ENCODE peak calls at places on chromosome 12, in four cellular contexts. A, V, G and J are unnamed samples.

GRCh38 chr12:19223695-19224094 is 94.2 kb downstream of the PLEKHA5 start:
- DNase-seq in A (no peak), V (no peak), G (no peak), J (no peak)

GRCh38 chr12:118109088-118109487 is 5.3 kb upstream of the VSIG10 start:
- DNase-seq in V (no peak), G (no peak), A (no peak), J (no peak)

GRCh38 chr12:105406497-105406896 is 76.0 kb downstream of the C12orf75 start:
- DNase-seq in V (no peak), G (no peak), A (no peak), J (no peak)

GRCh38 chr12:20490213-20490612 is 121.9 kb downstream of the PDE3A start:
- DNase-seq in A (no peak), V (peak), G (no peak), J (no peak)

GRCh38 chr12:92624236-92624635 is 78.6 kb upstream of the PLEKHG7 start:
- DNase-seq in V (peak), A (no peak), G (no peak), J (no peak)

GRCh38 chr12:123135688-123136087 is 15.2 kb downstream of the PITPNM2 start:
- DNase-seq in V (no peak), A (no peak), G (no peak), J (no peak)

GRCh38 chr12:79187032-79187431 is 322.5 kb downstream of the SYT1 start:
- DNase-seq in V (no peak), A (no peak), G (no peak), J (no peak)

GRCh38 chr12:114692558-114693531 is 8.9 kb upstream of the TBX3 start:
- DNase-seq in G (no peak), V (no peak), A (no peak), J (peak)

GRCh38 chr12:90399317-90399716 is 555.7 kb downstream of the CCER1 start:
- DNase-seq in V (no peak), G (no peak), A (no peak), J (no peak)

DNA sequence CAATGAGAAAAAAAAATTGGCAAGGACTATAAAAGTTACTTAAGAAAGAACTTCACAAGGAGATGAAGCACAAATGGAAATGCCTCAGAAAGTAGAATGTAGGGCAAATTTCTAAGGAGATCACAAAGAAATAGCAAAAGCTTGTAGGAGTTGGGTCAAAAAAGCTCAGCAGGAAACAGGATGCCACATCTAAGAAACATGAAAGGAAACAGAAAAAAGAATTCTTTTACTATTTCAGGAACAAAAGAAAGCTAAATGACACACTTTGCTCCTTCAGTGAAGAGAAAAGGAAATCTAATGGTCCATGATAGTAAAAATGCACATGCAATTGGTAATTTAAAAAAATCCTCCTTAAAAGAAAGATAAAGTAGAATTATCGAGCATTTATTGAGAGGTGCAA is 452.1 kb upstream of the GARIN6 start:
- DNase-seq in V (no peak), G (no peak), A (no peak), J (no peak)
- TF ChIP-seq EP300 in V (no peak), G (no peak), A (no peak), J (no peak)

GRCh38 chr12:103160622-103161021 is 203.1 kb downstream of the ASCL1 start:
- DNase-seq in G (no peak), A (no peak), V (no peak), J (no peak)
- TF ChIP-seq RAD21 in G (no peak), A (no peak), V (no peak), J (no peak)

DNA sequence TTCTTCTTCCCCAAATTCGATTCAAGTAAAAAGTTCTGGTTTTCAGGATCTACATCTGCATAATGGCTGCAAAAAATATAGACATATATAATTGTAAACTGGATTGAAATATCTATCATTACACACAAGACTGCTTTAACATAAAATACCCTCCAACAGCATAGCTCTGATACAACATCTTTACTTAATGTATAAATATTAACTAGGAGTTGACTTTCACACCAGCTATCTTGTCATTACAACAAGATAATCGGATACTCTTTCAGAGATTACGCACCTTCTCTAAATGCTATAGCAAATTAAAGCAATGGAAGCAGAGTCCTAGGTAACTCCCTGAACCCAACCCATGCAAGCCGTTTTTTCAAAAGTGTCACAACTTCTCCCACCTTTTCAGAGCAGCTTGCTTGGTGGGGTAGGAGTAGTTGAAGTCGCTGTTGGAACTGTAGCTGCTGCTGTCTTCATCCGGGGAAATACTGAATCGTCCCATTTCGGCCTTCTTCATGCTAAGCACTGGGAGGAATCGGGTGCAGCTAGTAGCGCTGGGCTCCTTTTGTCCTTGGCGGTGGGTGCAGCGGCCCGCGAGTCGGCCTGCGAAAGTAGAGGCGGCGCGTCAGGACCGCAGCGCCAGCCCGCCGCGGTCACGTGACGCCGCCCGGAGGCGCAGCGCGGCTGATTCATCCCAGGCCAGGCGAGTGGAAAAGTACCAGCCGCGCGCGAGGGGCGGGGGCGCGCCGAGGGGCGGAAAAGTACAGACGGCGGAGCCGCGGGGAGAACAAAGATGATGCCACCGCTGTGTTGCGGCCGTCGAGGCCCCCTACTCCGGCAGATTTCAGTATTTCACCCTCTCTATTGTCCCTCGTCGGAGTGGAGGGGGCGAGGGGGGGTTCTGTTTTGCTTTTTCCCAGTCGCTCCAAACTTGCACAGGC is 1.5 kb downstream of the SLC38A2 start:
- DNase-seq in G (peak), V (peak), A (peak), J (peak)
- TF ChIP-seq EP300 in G (peak), V (no peak), A (no peak), J (peak)

GRCh38 chr12:3202734-3203446 is 125.7 kb downstream of the TSPAN9 start:
- DNase-seq in A (peak), G (peak), V (peak), J (peak)
- TF ChIP-seq RAD21 in A (peak), G (peak), V (peak), J (peak)

DNA sequence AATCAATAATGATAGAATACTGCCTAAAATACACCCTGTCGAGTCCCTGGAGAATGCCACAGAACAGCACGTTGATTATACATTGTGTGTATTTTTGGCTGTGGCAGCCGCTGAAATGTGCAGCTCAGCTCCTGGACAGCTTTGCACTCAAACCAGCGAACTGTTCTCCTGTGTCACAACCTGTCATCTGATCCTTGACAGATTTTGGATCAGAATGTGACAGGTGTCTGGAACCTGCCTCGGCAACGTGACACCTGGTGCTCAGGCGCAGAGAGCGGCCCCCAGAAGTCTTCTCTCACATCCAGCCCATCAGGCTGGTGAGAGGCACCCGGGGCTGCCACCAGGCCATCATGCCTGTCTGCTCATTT is 19.3 kb downstream of the MVK start:
- DNase-seq in A (no peak), G (no peak), V (no peak), J (no peak)
- TF ChIP-seq EP300 in A (no peak), G (no peak), V (no peak), J (no peak)

GRCh38 chr12:99152337-99152736 is 495.2 kb upstream of the GARIN6 start:
- DNase-seq in G (no peak), V (no peak), A (no peak), J (no peak)

GRCh38 chr12:99147150-99147549 is 500.4 kb upstream of the GARIN6 start:
- DNase-seq in G (no peak), V (no peak), A (no peak), J (no peak)

GRCh38 chr12:99146185-99146584 is 501.1 kb downstream of the APAF1 start:
- DNase-seq in A (no peak), G (no peak), V (no peak), J (no peak)

GRCh38 chr12:99146730-99147129 is 500.8 kb upstream of the GARIN6 start:
- DNase-seq in V (no peak), A (no peak), G (no peak), J (no peak)
- TF ChIP-seq RAD21 in V (no peak), A (no peak), G (no peak), J (no peak)

DNA sequence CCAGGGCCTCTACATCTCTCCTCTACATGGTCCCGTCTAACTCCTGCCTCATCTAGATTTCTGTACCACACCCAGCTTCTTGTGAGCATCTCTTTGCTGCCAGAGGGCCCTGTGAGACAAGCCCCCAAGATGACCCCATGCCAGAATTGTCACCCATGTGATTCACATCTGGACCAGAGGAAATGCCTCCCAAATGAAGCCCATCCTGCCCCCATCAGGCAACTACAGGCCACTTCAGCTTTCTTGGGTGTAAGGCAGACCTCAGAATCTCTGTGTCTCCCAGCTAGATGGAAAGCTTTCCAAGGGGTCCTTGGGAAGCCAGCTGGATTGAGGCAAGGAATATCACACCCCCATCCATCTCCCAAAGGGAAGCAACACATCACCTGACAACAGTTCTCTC is 9.3 kb upstream of the OAS3 start:
- DNase-seq in V (no peak), G (no peak), A (no peak), J (no peak)
- TF ChIP-seq EP300 in V (no peak), G (no peak), A (no peak), J (no peak)